ENCODE peak calls at places on chromosomes 13 and 19, in ten cellular contexts. A is stomach, F is spleen, G is thoracic aorta, E is heart left ventricle, U is HFF-Myc, N is fibroblast of lung, S is cardiac muscle cell, D is GM12878, J is left ventricle myocardium inferior. X is an unnamed sample.

GRCh38 chr19:7104783-7105447 is 35.4 kb downstream of the ZNF557 start:
- DNase-seq in S (no peak), G (no peak), D (peak; percentile 40), F (no peak), J (no peak), A (no peak), U (no peak), E (no peak), N (no peak), X (no peak)

GRCh38 chr19:8552810-8553209 is 24.4 kb downstream of the MYO1F start:
- DNase-seq in F (no peak), G (no peak), N (peak; percentile 42), S (no peak), U (no peak), A (no peak), J (no peak), E (no peak), D (no peak), X (peak; percentile 60)

GRCh38 chr19:56101746-56102535 is 19.2 kb downstream of the ZNF787 start:
- DNase-seq in F (no peak), D (no peak), S (no peak), E (no peak), U (no peak), A (no peak), G (no peak), J (no peak), N (no peak), X (no peak)

GRCh38 chr13:105502193-105502592 is 1033.3 kb downstream of the EFNB2 start:
- DNase-seq in D (no peak), G (no peak), A (no peak), F (no peak), U (no peak), N (no peak), S (no peak), J (no peak), E (no peak), X (no peak)

GRCh38 chr19:34428549-34429285 is 536 bp downstream of the UBA2 start:
- DNase-seq in A (peak; percentile 31), F (no peak), E (peak; percentile 45), N (peak; percentile 40), J (peak; percentile 23), S (peak; percentile 43), U (no peak), G (no peak), D (no peak), X (peak; percentile 28)

GRCh38 chr19:16922592-16922934 is 33.8 kb downstream of the F2RL3 start:
- DNase-seq in S (no peak), N (no peak), A (no peak), G (no peak), E (no peak), D (no peak), U (no peak), J (no peak), F (no peak), X (no peak)

GRCh38 chr13:51222510-51223283 is 499 bp downstream of the FAM124A start:
- DNase-seq in J (no peak), N (peak; percentile 7), S (peak; percentile 35), A (no peak), F (no peak), U (no peak), E (no peak), D (no peak), G (no peak), X (no peak)

GRCh38 chr13:41075034-41075433 is 13.7 kb downstream of the WBP4 start:
- DNase-seq in G (no peak), S (peak; percentile 64), N (peak; percentile 9), A (no peak), E (no peak), F (no peak), U (no peak), J (no peak), D (no peak), X (peak; percentile 56)

GRCh38 chr13:100434010-100434763 is 154.4 kb downstream of the GGACT start:
- DNase-seq in N (peak; percentile 73), J (no peak), U (no peak), D (peak; percentile 44), A (no peak), S (no peak), F (no peak), E (no peak), G (no peak), X (peak; percentile 60)

GRCh38 chr13:91236942-91237341 is 110.5 kb upstream of the MIR17HG start:
- DNase-seq in J (no peak), E (no peak), A (no peak), D (no peak), S (no peak), F (no peak), N (no peak), U (no peak), G (no peak), X (no peak)

GRCh38 chr13:110396476-110396875 is 89.4 kb downstream of the COL4A2 start:
- DNase-seq in E (no peak), G (no peak), N (no peak), A (no peak), U (no peak), D (no peak), S (no peak), J (no peak), F (no peak), X (peak; percentile 91)

GRCh38 chr13:110399801-110400200 is 92.7 kb downstream of the COL4A2 start:
- DNase-seq in J (no peak), S (no peak), G (no peak), U (no peak), F (no peak), D (no peak), E (no peak), A (no peak), N (peak; percentile 47), X (peak; percentile 86)

GRCh38 chr13:110398564-110399507 is 91.8 kb downstream of the COL4A2 start:
- DNase-seq in J (no peak), G (no peak), A (no peak), N (peak; percentile 94), U (no peak), E (no peak), S (peak; percentile 28), D (no peak), F (no peak), X (peak; percentile 59)

GRCh38 chr13:110396913-110397379 is 89.9 kb downstream of the COL4A2 start:
- DNase-seq in F (no peak), J (peak; percentile 87), A (peak; percentile 62), S (no peak), G (peak; percentile 95), N (peak; percentile 100), U (peak; percentile 98), E (peak; percentile 95), D (no peak), X (peak; percentile 100)

GRCh38 chr13:110397445-110397844 is 90.4 kb downstream of the COL4A2 start:
- DNase-seq in G (no peak), D (no peak), S (no peak), A (no peak), E (peak; percentile 68), N (peak; percentile 90), F (no peak), U (no peak), J (no peak), X (peak; percentile 93)
- H3K4me3 ChIP-seq in G (peak overlapping the region; percentile 59), D (no peak overlapping the region), S (no peak overlapping the region), A (peak overlapping the region; percentile 11), E (no peak overlapping the region), N (peak overlapping the region; percentile 1), F (no peak overlapping the region), U (peak overlapping the region; percentile 20), J (peak overlapping the region; percentile 38), X (peak overlapping the region; percentile 11)

GRCh38 chr13:101917833-101918755 is 465.6 kb downstream of the ITGBL1 start:
- DNase-seq in J (no peak), G (no peak), F (no peak), D (no peak), U (no peak), N (no peak), A (no peak), E (no peak), S (no peak), X (no peak)

GRCh38 chr13:101916108-101916757 is 463.8 kb downstream of the ITGBL1 start:
- DNase-seq in N (peak; percentile 14), G (no peak), U (no peak), A (no peak), S (peak; percentile 63), E (peak; percentile 45), J (peak; percentile 38), F (no peak), D (no peak), X (peak; percentile 34)

GRCh38 chr13:101915755-101916107 is 463.3 kb downstream of the ITGBL1 start:
- DNase-seq in G (no peak), D (no peak), A (no peak), N (no peak), J (no peak), S (no peak), E (no peak), U (no peak), F (no peak), X (no peak)

GRCh38 chr13:101916758-101917474 is 464.4 kb downstream of the ITGBL1 start:
- DNase-seq in S (peak; percentile 16), E (no peak), U (no peak), N (no peak), A (no peak), F (no peak), G (no peak), J (no peak), D (no peak), X (no peak)

GRCh38 chr13:101917475-101917810 is 465.0 kb downstream of the ITGBL1 start:
- DNase-seq in N (no peak), J (no peak), D (no peak), A (no peak), G (no peak), E (no peak), U (no peak), S (no peak), F (no peak), X (no peak)
- TF ChIP-seq CTCF in N (no peak), J (no peak), D (no peak), A (no peak), G (no peak), E (no peak), U (no peak), S (no peak), F (no peak), X (no peak)

DNA sequence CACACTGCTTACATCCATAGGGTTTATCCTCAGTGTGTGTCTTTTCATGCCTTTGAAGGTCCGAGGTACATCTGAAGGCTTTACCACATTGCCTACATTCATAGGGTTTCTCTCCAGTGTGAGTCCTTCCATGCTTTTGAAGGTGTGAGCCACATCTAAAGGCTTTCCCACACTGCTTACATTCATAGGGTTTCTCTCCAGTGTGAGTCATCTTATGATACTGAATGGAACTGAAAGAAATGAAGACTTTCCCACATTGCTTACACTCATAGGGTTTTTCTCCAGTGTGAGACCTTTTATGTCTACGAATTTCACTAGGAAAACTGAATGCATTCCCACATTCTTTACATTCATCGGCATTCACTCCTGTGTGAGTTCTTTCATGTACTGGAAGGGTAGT is 7.1 kb downstream of the ZNF20 start:
- DNase-seq in J (no peak), U (no peak), G (no peak), A (no peak), F (no peak), S (no peak), N (peak; percentile 23), E (no peak), D (no peak), X (peak; percentile 24)
- H3K4me3 ChIP-seq in J (no peak overlapping the region), U (no peak overlapping the region), G (no peak overlapping the region), A (no peak overlapping the region), F (no peak overlapping the region), S (no peak overlapping the region), N (no peak overlapping the region), E (no peak overlapping the region), D (no peak overlapping the region), X (no peak overlapping the region)

DNA sequence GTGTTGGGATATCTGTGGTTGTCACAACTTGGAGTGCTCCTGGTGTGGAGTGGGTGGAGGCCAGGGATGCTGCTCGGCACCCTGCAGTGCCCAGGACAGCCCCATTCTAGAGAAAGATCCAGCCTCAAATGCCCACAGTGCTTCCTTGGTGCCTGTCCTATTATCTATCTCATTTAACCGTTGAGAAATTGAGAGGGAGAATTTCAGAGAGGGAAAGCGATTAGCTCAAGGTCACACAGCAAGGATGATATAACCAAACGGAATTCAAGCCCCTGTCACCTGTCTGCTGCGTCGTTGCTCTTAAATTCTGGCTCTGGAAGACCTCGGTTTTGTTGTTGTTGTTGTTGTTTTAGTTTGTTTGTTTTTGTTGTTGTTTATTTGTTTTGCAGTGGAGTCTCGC is 13.5 kb downstream of the ANKRD24 start:
- DNase-seq in G (no peak), A (no peak), N (no peak), S (no peak), U (no peak), J (no peak), F (no peak), D (no peak), E (no peak), X (no peak)
- TF ChIP-seq CTCF in G (no peak), A (no peak), N (no peak), S (no peak), U (no peak), J (no peak), F (no peak), D (no peak), E (no peak), X (no peak)